ENCODE peak calls at places on chromosomes 3 and 15, in four cellular contexts. I is H9, K is H1, O is trophoblast cell. L is an unnamed sample. For H3K79me2, the result is how much of the 10 kb centered on the place peaks cover.

GRCh38 chr3:179450901-179451334 is 352 bp downstream of the GNB4 start:
- DNase-seq in O (no peak), K (no peak), I (no peak), L (peak)

GRCh38 chr3:151924753-151925152 is 51.3 kb downstream of the SUCNR1 start:
- DNase-seq in O (no peak), I (no peak), K (no peak), L (no peak)

GRCh38 chr3:170128977-170129431 is 52.5 kb downstream of the PHC3 start:
- DNase-seq in K (no peak), I (no peak), O (no peak), L (peak)

GRCh38 chr3:165643433-165643824 is 193.8 kb downstream of the BCHE start:
- DNase-seq in O (no peak), K (no peak), I (no peak), L (no peak)

GRCh38 chr3:13309004-13309403 is 111.1 kb downstream of the NUP210 start:
- DNase-seq in O (no peak), K (no peak), I (no peak), L (no peak)

GRCh38 chr3:194617058-194617671 is 16.1 kb downstream of the TMEM44 start:
- DNase-seq in K (no peak), I (peak), O (no peak), L (no peak)

GRCh38 chr3:170207717-170208116 is 14.5 kb upstream of the PRKCI start:
- DNase-seq in K (no peak), O (no peak), I (no peak), L (no peak)

GRCh38 chr3:128453521-128454309 is 13.0 kb downstream of the DNAJB8 start:
- DNase-seq in I (no peak), O (peak), K (no peak), L (no peak)

DNA sequence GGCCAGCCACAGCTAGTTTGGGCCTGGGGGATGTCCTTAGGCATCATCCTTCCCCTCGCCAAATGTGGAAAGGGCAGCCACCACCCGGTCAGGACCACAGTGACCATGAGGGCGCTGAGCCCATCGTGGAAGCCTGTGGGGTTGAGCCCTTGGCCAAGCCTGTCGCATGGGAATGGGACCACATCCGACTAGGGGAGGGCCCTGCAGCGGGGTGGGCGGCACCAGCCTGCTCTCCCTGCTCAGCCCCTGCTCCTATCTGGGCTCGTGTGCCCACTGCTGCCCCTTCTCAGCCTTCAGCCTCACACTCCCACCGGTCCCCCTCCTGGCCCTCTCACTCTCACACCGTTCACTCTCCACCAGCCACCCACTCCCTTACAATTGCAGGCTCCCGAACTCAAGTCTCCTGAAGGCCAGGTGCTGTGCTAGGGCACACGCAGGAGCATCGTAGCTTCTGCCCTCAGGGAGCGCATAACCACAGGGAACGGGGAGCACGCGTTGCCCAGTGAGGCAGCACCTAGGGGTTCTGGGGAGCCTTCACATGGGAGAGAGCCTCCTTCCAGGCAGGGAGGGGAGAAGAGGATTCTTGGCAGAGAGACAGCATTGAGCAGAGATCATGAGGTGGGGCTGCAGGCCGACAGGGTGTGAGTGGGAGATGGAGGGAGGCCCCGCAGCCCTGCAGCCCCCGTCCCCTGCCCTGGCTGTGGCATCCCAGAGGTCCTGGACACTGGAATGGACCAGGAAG is 26.1 kb downstream of the LOXL1 start:
- DNase-seq in K (peak), I (no peak), O (no peak), L (no peak)
- H2BK120ac ChIP-seq in K (no peak), I (no peak), O (peak), L (no peak)

DNA sequence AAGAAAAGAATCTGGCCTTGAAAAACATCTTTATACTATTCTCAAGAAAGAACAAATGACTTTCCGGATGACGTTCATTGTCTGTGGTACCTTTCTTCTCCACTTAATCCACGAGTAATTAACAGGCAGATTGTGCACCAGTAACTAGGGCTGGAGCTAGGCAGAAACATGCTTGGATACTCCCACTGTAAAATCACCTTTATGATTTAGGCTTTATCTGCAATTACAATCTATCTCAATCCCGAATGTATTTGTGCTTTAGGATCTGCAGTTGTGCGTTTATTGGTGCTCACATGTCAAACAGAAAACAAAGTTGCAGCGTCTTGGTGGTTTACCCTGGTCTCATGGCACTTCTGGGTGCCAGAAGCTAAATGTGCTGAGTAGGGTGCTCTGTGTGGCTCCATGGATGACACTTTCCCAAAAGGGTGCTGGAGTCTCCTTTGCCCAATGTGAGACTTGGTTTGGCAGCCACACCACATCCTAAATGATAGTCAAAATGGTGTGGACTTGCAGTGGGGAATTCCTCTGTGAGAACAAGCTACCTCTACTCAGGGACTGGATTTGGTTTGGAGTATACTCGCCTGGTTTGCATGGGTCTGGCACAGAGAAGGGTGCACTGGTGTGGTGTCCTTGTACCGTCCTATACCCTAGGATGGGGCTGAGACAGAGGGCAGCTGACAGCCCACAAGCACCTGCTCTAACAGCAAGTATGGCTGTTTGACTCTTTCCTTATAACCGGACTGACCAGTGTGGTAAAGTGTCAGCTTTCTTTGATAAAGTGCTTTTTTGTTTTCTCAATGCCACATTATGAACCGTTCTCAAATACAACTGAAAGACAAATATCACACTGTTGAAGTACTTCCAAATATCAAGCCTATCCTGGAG is 7.7 kb downstream of the SERP1 start:
- DNase-seq in O (no peak), I (no peak), K (no peak), L (no peak)
- H3K79me2 ChIP-seq in O (under half), I (under half), K (under half), L (under half)

DNA sequence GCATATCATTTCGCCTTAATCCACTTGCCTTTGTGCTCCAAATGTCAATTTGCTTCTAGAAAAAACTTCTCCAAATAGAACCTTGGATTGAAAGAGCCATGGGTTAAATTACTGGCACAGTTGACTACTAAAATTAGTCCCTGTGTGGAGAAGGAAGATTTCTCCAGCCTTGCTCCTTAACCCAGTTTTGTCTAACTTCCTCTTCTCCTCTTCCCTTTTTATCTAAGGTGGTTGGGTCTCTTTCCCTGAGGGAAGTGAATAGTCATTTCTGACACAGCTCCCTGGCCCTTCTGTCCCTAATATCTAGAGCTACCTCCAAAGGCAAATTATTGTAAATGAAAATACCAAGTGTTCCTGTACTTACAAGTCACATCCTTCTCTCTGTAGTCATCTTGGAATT is 527.9 kb upstream of the TBL1XR1 start:
- DNase-seq in I (no peak), K (no peak), O (no peak), L (no peak)
- H2BK120ac ChIP-seq in I (no peak), K (no peak), O (no peak), L (no peak)

DNA sequence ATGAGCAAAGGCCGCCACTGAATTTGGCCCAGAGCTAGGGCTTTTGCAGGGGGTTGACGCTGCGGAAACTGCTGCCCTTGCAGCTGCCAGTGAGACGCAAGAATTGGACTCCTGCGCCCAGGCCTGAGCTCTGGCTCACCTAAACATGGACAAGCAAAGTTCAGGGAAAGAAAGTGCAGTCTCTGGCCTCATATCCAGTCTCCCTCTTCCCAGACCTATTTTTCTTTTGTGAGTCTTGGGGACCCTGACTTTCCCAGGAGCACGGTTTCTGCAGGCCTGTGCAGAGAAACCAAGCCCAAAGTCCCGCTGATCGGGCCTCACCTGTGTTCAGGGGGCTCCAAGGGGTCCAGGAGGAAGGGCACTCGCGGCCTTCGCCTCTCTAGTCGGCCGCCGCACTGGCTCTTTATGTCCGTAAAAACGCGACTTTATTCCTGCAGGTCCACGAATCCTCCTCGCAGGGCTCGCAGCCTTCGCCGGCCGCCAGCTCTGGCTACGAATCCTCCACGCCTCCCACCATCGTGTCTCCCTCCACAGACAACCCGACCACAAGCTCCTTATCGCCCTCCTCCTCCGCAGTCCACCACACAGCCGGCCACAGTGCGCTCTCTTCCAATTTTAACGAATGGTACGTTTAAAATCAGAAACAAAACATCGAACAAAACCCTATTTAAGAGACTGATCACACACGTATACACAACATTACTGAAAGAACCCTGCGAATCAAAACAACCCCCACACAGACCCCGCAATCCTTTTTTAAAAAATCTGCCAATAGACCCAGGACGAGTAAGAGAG is 3.9 kb downstream of the ZIC1 start:
- DNase-seq in O (no peak), I (peak), K (peak), L (peak)
- H3K79me2 ChIP-seq in O (under half), I (under half), K (under half), L (under half)

DNA sequence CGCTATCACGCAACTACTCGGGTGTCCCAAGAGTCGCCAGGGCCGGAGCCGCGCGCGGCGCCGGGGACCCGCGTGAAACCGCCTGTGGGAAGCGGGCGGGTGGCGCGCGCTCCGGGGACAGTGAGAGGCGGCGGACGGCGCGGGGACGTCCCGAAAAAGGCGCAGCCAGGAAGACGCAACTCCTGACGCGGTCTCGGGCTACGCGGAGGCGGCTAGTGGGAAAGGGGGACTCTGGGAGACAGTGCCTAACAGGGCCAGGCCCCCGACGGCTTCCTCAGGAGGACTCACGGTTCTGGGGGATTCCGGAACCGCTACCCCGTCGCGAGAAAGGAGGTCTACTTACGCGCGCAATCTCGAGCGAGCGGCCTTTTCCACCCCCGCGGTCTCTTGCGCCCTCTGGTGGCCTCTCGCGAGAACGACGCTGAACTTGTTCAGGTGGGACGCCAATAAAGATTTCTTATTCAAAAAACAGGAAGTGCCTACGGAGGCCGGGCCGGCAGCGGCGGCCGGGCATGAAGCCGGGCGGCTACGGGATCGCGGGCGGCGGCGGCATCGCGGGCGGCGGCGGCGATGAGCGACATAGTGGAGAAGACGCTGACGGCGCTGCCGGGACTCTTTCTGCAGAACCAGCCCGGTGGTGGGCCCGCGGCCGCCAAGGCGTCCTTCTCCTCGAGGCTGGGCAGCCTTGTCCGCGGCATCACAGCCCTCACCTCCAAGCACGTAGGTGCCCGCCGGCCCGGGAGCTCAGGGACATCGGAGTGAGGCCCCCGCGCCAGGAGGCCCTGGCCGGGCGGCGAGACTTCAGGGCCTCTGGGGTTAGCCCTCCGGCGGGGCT is at the start of gene AP4E1:
- DNase-seq in I (peak), O (peak), K (peak), L (peak)
- H2BK120ac ChIP-seq in I (no peak), O (peak), K (no peak), L (peak)

GRCh38 chr3:93984618-93985017 is 4.7 kb downstream of the ARL13B start:
- DNase-seq in K (no peak), I (no peak), O (no peak), L (no peak)

GRCh38 chr3:93979850-93980677 is at the start of gene ARL13B:
- DNase-seq in K (peak), O (peak), I (peak), L (peak)

GRCh38 chr3:93983408-93983807 is 3.5 kb downstream of the ARL13B start:
- DNase-seq in K (no peak), O (no peak), I (no peak), L (no peak)

DNA sequence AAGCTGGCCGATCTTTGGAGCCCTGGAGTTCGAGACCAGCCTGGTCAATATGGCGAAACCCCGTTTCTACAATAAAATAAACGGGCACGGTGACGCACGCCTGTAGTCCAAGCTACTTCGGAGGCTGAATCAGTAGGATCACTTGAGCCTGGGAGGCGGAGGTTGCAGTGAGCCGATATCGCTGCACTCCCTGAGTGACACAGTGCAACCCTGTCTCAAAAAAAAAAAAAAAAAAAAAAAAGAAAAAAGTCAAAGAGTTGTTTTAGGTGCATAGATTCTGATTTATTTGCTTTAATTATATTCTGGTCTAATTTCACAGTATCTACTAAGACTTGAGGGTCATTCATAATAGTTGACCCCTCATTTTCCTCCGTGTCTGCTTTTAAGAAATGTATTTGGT is 1.7 kb downstream of the ARL13B start:
- DNase-seq in O (no peak), K (no peak), I (no peak), L (no peak)
- H3K79me2 ChIP-seq in O (under half), K (under half), I (under half), L (under half)

L was measured in mesendoderm.